ENCODE peak calls at places on chromosome 12, in seven cellular contexts. O is upper lobe of left lung, A is lower leg skin, M is A549, K is heart left ventricle, T is transverse colon, P is testis. L is an unnamed sample.

GRCh38 chr12:22729898-22730443 is 105.0 kb downstream of the ETNK1 start:
- DNase-seq in O (no peak), A (no peak), M (no peak), K (no peak), T (no peak), P (no peak), L (no peak)

GRCh38 chr12:51307655-51308593 is 16.1 kb downstream of the BIN2 start:
- DNase-seq in O (no peak), A (no peak), M (peak), K (no peak), T (peak), P (no peak), L (peak)

GRCh38 chr12:123655420-123655819 is 15.5 kb upstream of the TCTN2 start:
- DNase-seq in O (no peak), A (no peak), M (no peak), K (peak), T (peak), P (no peak), L (no peak)

GRCh38 chr12:121131941-121132341 is 735 bp upstream of the P2RX7 start:
- DNase-seq in O (no peak), A (no peak), M (no peak), K (no peak), T (no peak), P (no peak), L (no peak)

GRCh38 chr12:72236071-72236705 is 36.0 kb upstream of the TRHDE start:
- DNase-seq in O (no peak), A (no peak), M (no peak), K (no peak), T (no peak), P (no peak), L (no peak)

GRCh38 chr12:57272337-57273151 is 21.6 kb upstream of the STAC3 start:
- DNase-seq in O (no peak), A (no peak), M (no peak), K (peak), T (no peak), P (no peak), L (no peak)

GRCh38 chr12:124771462-124772361 is 92.0 kb downstream of the SCARB1 start:
- DNase-seq in O (peak), A (peak), M (peak), K (peak), T (peak), P (peak), L (peak)

GRCh38 chr12:107404981-107405380 is 280.6 kb upstream of the PWP1 start:
- DNase-seq in O (no peak), A (no peak), M (peak), K (no peak), T (peak), P (peak), L (no peak)

GRCh38 chr12:87603727-87604126 is 425.5 kb downstream of the C12orf50 start:
- DNase-seq in O (no peak), A (no peak), M (no peak), K (no peak), T (no peak), P (no peak), L (no peak)

DNA sequence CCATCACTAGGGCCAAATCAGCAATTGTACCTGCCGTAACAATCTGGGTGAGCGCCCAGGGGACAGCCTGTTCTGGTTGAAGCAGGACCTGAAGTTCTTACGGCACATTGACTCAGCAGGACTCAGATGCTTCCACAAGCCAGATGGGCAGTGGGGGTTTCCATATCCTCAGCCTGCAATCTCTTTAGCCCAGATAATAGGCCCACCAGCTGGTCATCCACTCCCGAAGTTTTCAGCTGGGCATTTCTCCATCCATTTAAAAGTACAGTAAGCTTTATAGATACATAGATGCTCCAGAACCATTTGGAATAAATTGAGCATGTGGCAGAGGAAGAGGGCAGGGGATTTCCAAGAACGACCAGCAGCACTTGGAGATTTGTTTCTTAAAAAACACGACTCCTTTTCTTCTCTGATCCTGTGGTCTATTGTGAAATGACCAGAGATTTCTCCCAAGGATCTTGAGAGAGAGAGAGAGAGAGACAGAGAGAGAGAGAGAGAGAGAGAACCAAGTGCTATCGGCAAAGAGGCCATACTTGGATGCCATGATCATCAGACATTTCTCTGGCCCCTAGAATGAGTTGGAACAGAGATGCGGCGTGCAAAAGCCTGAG is 74.8 kb upstream of the PLXNC1 start:
- DNase-seq in O (peak), A (no peak), M (no peak), K (peak), T (no peak), P (no peak), L (no peak)
- TF ChIP-seq POLR2A in O (no peak), A (no peak), M (no peak), K (no peak), T (no peak), P (no peak), L (no peak)

DNA sequence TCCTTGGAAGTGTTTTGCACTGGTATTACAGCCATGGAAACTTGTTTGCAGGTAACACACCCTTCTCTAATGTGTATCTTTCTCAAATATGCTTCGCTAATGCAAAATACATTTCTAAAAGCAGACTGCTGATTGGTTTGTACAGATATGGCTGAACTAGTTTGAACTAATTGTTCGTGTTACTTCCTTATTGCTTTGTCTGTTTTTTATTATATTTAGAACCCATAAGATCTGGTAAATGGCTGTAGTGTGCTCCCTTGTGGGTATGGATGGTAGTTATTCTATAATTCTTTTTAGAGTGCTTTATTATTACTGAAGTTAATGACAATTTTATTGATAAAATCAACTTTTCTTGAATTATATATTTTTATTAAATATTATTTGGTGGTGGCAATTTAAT is 53.0 kb downstream of the ATF7IP start:
- DNase-seq in O (no peak), A (no peak), M (no peak), K (no peak), T (no peak), P (no peak), L (no peak)
- TF ChIP-seq CTCF in O (peak), A (no peak), M (no peak), K (peak), T (peak), P (no peak), L (no peak)

DNA sequence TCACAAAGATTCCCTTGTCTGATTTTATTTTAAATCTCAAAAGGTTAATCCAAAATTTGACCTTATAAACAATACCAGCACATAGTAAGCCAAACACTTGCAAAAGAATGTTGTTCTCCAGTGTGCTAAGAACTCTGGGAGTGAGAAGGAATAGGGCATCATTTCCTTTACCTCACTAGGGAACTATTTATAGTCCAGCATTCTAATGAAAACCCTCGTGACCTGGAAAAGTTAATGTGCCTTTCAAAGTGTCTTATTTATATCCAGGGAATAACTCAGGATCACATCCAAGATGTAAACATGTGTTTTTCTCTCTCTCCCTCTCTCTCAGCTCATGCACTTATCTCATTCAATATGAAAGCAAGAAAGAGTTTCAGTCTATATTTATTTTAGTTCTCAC is 115.0 kb upstream of the RAP1B start:
- DNase-seq in O (no peak), A (no peak), M (no peak), K (no peak), T (no peak), P (no peak), L (no peak)
- TF ChIP-seq POLR2A in O (no peak), A (no peak), M (no peak), K (no peak), T (no peak), P (no peak), L (no peak)

GRCh38 chr12:119236372-119236771 is 57.6 kb downstream of the HSPB8 start:
- DNase-seq in O (no peak), A (no peak), M (no peak), K (no peak), T (no peak), P (no peak), L (no peak)
- TF ChIP-seq CTCF in O (no peak), A (no peak), M (no peak), K (no peak), T (no peak), P (no peak), L (no peak)

DNA sequence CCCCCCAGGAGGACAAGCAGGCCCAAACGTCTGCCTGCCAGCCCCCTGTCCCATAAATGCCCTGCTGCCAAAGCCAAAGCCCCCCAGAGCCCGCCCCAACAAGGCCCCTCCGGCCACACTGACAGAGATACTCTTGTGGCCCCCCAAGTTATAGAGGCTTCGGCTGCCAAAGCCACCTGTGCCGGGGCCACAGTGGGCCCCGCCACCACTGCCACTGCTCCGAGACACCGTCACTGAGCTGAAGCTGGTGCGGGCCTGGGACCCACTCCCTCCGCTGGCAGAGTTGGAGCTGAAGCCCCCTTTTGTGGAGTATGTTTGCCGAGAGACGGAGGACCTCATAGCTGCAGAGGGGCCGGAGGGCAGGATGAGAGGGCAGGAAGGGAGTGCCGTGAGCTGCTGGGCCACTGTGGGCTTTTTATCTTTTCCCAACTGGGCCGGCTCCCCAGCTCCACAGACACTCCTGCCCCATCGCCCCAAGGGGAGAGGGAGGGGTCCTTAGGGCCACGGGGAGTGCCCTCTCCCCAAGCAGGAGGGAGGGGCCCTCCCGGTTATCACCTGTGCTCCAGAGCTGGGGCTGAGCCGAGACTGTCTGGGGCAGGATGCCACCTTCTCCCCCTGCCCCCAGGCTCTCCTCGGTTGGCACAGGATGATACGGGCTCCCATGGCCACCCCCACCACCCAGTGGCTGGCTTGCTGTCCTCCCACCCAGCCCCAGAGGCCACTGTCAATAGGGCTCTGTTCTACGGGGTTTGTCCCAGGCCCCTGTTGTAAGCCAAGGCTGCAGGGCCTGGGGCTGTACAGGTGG is at the start of gene KRT79:
- DNase-seq in O (no peak), A (peak), M (no peak), K (no peak), T (no peak), P (no peak), L (no peak)
- TF ChIP-seq POLR2A in O (no peak), A (no peak), M (no peak), K (no peak), T (no peak), P (no peak), L (no peak)

GRCh38 chr12:110279976-110280783 is 867 bp upstream of the ATP2A2 start:
- DNase-seq in O (peak), A (peak), M (peak), K (peak), T (peak), P (peak), L (peak)
- TF ChIP-seq CTCF in O (no peak), A (no peak), M (no peak), K (no peak), T (no peak), P (no peak), L (peak)

GRCh38 chr12:131505561-131505960 is 205.3 kb upstream of the SFSWAP start:
- DNase-seq in O (no peak), A (no peak), M (no peak), K (no peak), T (no peak), P (no peak), L (no peak)
- TF ChIP-seq POLR2A in O (no peak), A (no peak), M (no peak), K (no peak), T (no peak), P (no peak), L (no peak)

GRCh38 chr12:105855691-105856405 is 282.9 kb downstream of the NUAK1 start:
- DNase-seq in O (no peak), A (no peak), M (no peak), K (no peak), T (no peak), P (no peak), L (no peak)
- TF ChIP-seq CTCF in O (no peak), A (no peak), M (no peak), K (no peak), T (no peak), P (no peak), L (no peak)

DNA sequence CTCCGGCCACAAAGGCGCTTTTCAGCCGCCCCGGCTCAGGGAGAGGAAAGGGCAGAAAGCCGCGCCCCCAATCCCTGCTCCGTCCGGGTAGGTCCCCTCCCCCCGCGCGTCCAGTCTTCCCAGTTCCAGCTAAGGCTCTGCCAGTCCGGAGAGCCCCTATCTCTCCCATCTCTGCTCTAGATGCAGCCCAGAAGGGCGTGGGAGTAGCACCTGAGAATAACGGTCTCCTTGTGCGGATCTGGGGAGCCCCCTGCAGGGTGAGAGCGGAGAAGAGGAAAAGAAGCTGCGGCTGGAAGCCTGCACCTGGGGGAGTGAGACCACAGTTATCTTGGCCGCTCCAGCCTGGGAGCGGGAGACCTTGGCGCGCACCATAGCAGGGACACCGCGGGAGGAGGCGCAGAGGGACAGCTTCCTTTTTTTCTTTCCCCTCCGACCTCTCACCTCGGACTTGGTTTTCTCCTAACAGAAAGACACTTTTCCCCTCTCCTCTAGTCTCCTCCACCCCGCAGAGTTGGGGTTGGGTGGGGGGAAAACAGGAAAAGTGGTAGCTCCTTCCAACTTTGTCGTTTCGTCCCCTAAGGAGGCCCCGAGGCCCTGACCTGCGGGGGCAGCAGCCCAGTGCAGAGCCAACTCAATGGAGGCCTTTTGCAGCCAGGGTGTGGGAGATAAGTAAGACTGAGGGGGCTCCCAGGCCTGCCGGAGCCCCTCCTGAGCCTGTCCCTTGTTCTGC is 2.4 kb downstream of the DHH start:
- DNase-seq in O (no peak), A (no peak), M (peak), K (peak), T (no peak), P (peak), L (no peak)
- TF ChIP-seq POLR2A in O (no peak), A (no peak), M (no peak), K (no peak), T (no peak), P (no peak), L (no peak)